ENCODE peak calls at places on chromosomes 2 and 18, in six cellular contexts. One of them, this sample, is unnamed.

GRCh38 chr2:233385489-233386044 is 31.3 kb downstream of the DGKD start:
- DNase-seq in cardiac muscle cell: peak
- DNase-seq in kidney: no peak
- DNase-seq in prostate gland: no peak
- DNase-seq in left ventricle myocardium inferior: no peak
- DNase-seq in amygdala: no peak
- DNase-seq in this sample: no peak

GRCh38 chr2:10234409-10235094 is 68.2 kb upstream of the HPCAL1 start:
- DNase-seq in cardiac muscle cell: peak
- DNase-seq in kidney: no peak
- DNase-seq in prostate gland: no peak
- DNase-seq in left ventricle myocardium inferior: no peak
- DNase-seq in amygdala: no peak
- DNase-seq in this sample: no peak

GRCh38 chr2:147846382-147847081 is 1.7 kb downstream of the ACVR2A start:
- DNase-seq in cardiac muscle cell: peak
- DNase-seq in kidney: no peak
- DNase-seq in prostate gland: peak
- DNase-seq in left ventricle myocardium inferior: no peak
- DNase-seq in amygdala: no peak
- DNase-seq in this sample: no peak

GRCh38 chr2:238930216-238930615 is 82.3 kb downstream of the TWIST2 start:
- DNase-seq in cardiac muscle cell: no peak
- DNase-seq in kidney: no peak
- DNase-seq in prostate gland: no peak
- DNase-seq in left ventricle myocardium inferior: no peak
- DNase-seq in amygdala: no peak
- DNase-seq in this sample: no peak

GRCh38 chr18:34224423-34225217 is at the start of gene NOL4:
- DNase-seq in cardiac muscle cell: peak
- DNase-seq in kidney: peak
- DNase-seq in prostate gland: peak
- DNase-seq in left ventricle myocardium inferior: no peak
- DNase-seq in amygdala: peak
- DNase-seq in this sample: peak

GRCh38 chr2:70516596-70516995 is 37.0 kb downstream of the TGFA start:
- DNase-seq in cardiac muscle cell: no peak
- DNase-seq in kidney: no peak
- DNase-seq in prostate gland: no peak
- DNase-seq in left ventricle myocardium inferior: no peak
- DNase-seq in amygdala: no peak
- DNase-seq in this sample: no peak

GRCh38 chr2:21793461-21793860 is 669.7 kb downstream of the TDRD15 start:
- DNase-seq in cardiac muscle cell: no peak
- DNase-seq in kidney: no peak
- DNase-seq in prostate gland: no peak
- DNase-seq in left ventricle myocardium inferior: no peak
- DNase-seq in amygdala: no peak
- DNase-seq in this sample: no peak

GRCh38 chr2:24708537-24709152 is 84.5 kb downstream of the PTRHD1 start:
- DNase-seq in cardiac muscle cell: peak
- DNase-seq in kidney: no peak
- DNase-seq in prostate gland: no peak
- DNase-seq in left ventricle myocardium inferior: no peak
- DNase-seq in amygdala: no peak
- DNase-seq in this sample: no peak

GRCh38 chr2:28661589-28662001 is 90.0 kb upstream of the PPP1CB start:
- DNase-seq in cardiac muscle cell: peak
- DNase-seq in kidney: peak
- DNase-seq in prostate gland: peak
- DNase-seq in left ventricle myocardium inferior: peak
- DNase-seq in amygdala: no peak
- DNase-seq in this sample: peak

GRCh38 chr18:75916641-75916982 is 489.1 kb upstream of the SMIM21 start:
- DNase-seq in cardiac muscle cell: no peak
- DNase-seq in kidney: no peak
- DNase-seq in prostate gland: no peak
- DNase-seq in left ventricle myocardium inferior: no peak
- DNase-seq in amygdala: no peak
- DNase-seq in this sample: no peak

GRCh38 chr2:75146903-75147332 is 52.4 kb downstream of the TACR1 start:
- DNase-seq in cardiac muscle cell: peak
- DNase-seq in kidney: no peak
- DNase-seq in prostate gland: peak
- DNase-seq in left ventricle myocardium inferior: no peak
- DNase-seq in amygdala: no peak
- DNase-seq in this sample: peak

GRCh38 chr2:223779877-223780276 is 57.5 kb downstream of the AP1S3 start:
- DNase-seq in cardiac muscle cell: peak
- DNase-seq in kidney: no peak
- DNase-seq in prostate gland: no peak
- DNase-seq in left ventricle myocardium inferior: no peak
- DNase-seq in amygdala: no peak
- DNase-seq in this sample: no peak

GRCh38 chr18:44789704-44790103 is 109.0 kb downstream of the SETBP1 start:
- DNase-seq in cardiac muscle cell: peak
- DNase-seq in kidney: peak
- DNase-seq in prostate gland: no peak
- DNase-seq in left ventricle myocardium inferior: no peak
- DNase-seq in amygdala: no peak
- DNase-seq in this sample: no peak

GRCh38 chr18:58758606-58759005 is 87.3 kb downstream of the MALT1 start:
- DNase-seq in cardiac muscle cell: no peak
- DNase-seq in kidney: no peak
- DNase-seq in prostate gland: no peak
- DNase-seq in left ventricle myocardium inferior: no peak
- DNase-seq in amygdala: no peak
- DNase-seq in this sample: peak

GRCh38 chr2:1641498-1641897 is 102.8 kb downstream of the PXDN start:
- DNase-seq in cardiac muscle cell: peak
- DNase-seq in kidney: no peak
- DNase-seq in prostate gland: no peak
- DNase-seq in left ventricle myocardium inferior: no peak
- DNase-seq in amygdala: no peak
- DNase-seq in this sample: no peak

GRCh38 chr2:10487144-10488104 is 39.3 kb upstream of the ODC1 start:
- DNase-seq in cardiac muscle cell: no peak
- DNase-seq in kidney: no peak
- DNase-seq in prostate gland: no peak
- DNase-seq in left ventricle myocardium inferior: no peak
- DNase-seq in amygdala: no peak
- DNase-seq in this sample: no peak

GRCh38 chr2:43387092-43388062 is 161.0 kb upstream of the ZFP36L2 start:
- DNase-seq in cardiac muscle cell: peak
- DNase-seq in kidney: no peak
- DNase-seq in prostate gland: no peak
- DNase-seq in left ventricle myocardium inferior: no peak
- DNase-seq in amygdala: no peak
- DNase-seq in this sample: peak

GRCh38 chr2:170377469-170378207 is 199.7 kb downstream of the MYO3B start:
- DNase-seq in cardiac muscle cell: no peak
- DNase-seq in kidney: no peak
- DNase-seq in prostate gland: peak
- DNase-seq in left ventricle myocardium inferior: no peak
- DNase-seq in amygdala: no peak
- DNase-seq in this sample: no peak

GRCh38 chr2:158753561-158754302 is 41.4 kb upstream of the DAPL1 start:
- DNase-seq in cardiac muscle cell: peak
- DNase-seq in kidney: no peak
- DNase-seq in prostate gland: peak
- DNase-seq in left ventricle myocardium inferior: peak
- DNase-seq in amygdala: peak
- DNase-seq in this sample: peak

This sample was measured in lung.